ENCODE peak calls at places on chromosomes 13 and 19, in four cellular contexts. O, G, N and A are unnamed samples.

GRCh38 chr19:29714371-29714952 is 599 bp downstream of the C19orf12 start:
- DNase-seq in O (no peak), G (no peak), N (no peak), A (no peak)

GRCh38 chr19:16976471-16976870 is 50.1 kb downstream of the CPAMD8 start:
- DNase-seq in O (no peak), G (no peak), N (no peak), A (no peak)

GRCh38 chr19:412356-413355 is 3.7 kb upstream of the C2CD4C start:
- DNase-seq in O (no peak), G (peak; percentile 67), N (no peak), A (no peak)

GRCh38 chr13:73235385-73235784 is 176.6 kb downstream of the KLF5 start:
- DNase-seq in O (no peak), G (no peak), N (no peak), A (peak; percentile 76)

GRCh38 chr13:34748561-34748960 is 193.5 kb upstream of the NBEA start:
- DNase-seq in O (peak; percentile 41), G (no peak), N (no peak), A (no peak)

GRCh38 chr19:43525836-43526771 is 897 bp downstream of the ETHE1 start:
- DNase-seq in O (no peak), G (peak; percentile 44), N (no peak), A (no peak)

GRCh38 chr19:10420444-10421239 is at the start of gene PDE4A:
- DNase-seq in O (peak; percentile 41), G (peak; percentile 45), N (no peak), A (no peak)

GRCh38 chr13:78764665-78765064 is 105.7 kb upstream of the OBI1 start:
- DNase-seq in O (no peak), G (no peak), N (no peak), A (no peak)

DNA sequence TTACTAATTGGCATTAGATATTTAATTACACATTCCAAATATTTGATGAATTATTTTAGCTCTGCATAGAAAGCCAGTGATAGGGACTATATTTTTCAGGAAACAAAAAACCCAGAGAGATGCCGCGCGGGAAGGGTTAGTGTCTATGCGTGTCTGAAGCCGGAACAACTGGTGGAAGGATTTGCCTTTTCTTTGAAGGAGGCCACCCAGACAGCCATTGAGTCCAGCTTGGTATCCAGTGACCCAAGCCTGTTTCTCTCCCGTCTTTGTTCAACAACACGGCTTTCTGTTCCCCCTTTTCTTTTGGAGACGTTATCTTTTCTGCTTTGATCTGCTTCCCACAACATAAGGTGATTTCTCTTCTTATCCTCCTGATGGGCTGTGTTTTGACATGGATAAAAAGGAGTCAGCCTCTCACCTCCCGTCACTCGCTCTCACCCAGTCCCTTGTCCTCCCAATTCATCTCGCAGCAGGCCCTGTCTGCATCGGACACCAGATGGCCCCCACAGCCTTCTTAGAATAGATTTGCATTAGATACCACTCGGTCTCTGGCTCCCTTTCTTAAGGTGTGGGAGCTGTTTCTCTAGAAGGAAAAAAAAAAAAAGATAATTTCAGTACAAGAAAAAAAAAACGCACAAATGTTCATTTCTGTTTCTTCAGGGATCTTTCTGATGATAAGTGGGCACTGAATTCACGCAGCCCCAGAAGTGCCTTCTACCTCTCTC is 361.8 kb downstream of the ZNF536 start:
- DNase-seq in O (no peak), G (peak; percentile 45), N (no peak), A (no peak)
- TF ChIP-seq CTCF in O (no peak), G (peak; percentile 52), N (no peak), A (no peak)

GRCh38 chr19:18388328-18389094 is 2.6 kb downstream of the GDF15 start:
- DNase-seq in O (peak; percentile 59), G (peak; percentile 80), N (peak; percentile 63), A (peak; percentile 48)
- H3K4me3 ChIP-seq in O (peak overlapping the region; percentile 73), G (no peak overlapping the region), N (no peak overlapping the region), A (peak overlapping the region; percentile 91)

DNA sequence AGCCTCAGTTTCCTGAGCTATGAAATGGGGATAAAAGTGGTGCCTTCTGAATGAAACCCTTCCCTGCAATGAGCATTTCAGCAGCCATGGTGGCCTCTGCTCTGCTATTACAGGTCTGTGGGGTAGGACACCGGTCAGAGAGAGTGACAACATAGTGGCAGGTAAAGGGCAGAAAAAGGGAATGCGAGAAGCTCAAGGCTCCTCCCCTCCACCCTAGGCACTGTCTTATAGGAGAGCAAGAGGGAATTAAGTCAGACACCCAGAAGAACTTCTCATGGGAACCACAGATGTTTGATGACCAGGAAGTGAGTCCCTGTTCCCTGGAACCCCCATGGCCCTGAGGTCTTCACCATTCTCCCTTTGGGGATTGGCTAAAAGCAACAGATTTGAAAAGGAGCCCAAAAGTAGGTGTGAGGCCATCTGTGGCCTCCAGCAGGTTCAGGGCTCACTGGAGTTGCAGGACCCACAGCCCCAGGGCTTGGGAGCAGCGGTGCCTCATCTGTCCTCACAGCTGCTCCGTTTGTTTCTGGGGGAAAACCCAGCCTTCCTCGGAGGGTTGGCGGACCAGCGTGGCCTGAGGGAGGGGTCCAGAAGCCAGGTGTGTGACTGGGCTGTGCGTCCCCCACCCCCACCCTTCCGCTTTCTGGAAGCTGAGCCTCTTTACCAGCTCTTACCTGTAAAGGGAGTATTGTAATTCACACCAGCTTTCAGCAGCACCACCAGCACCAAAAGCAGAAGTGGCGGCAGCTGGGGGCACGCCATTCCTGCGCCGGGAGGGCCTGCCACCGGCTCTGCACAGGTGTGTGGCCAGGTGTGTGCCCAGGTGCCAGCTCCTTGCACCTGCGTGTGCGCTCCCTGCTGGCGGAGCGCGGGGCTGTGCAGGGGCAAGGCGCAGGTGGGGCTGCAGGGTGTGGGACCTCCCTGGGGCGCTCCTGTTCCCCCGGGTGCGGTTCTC is 19.4 kb downstream of the IQCN start:
- DNase-seq in O (no peak), G (no peak), N (no peak), A (no peak)
- TF ChIP-seq CTCF in O (no peak), G (peak; percentile 30), N (no peak), A (no peak)

DNA sequence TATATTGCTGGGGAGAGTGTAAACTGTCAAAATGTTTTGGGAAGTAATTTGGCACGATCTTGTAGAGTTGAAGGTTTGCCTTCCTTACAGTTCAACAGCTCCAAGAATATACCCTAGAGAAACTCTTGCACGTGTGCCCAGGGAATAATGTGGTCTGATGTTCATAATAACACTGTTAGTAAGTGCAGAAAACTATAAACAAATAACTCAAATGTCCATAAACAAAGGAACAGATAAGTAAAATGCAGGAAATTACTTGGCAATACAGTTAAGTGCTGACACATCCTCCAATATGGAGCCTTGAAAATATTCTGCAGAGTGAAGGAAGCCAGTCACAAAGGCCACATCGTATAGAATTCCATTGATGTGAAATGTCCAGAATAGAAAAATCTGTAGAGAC is 127.3 kb upstream of the UBL3 start:
- DNase-seq in O (no peak), G (no peak), N (no peak), A (no peak)
- H3K4me3 ChIP-seq in O (no peak overlapping the region), G (no peak overlapping the region), N (no peak overlapping the region), A (no peak overlapping the region)

GRCh38 chr13:37868691-37869505 is 674 bp downstream of the TRPC4 start:
- DNase-seq in O (peak; percentile 59), G (peak; percentile 8), N (no peak), A (peak; percentile 67)

GRCh38 chr13:37870895-37871550 is 1.5 kb upstream of the TRPC4 start:
- DNase-seq in O (peak; percentile 74), G (no peak), N (no peak), A (peak; percentile 72)

GRCh38 chr13:37870489-37870845 is 895 bp upstream of the TRPC4 start:
- DNase-seq in O (peak; percentile 14), G (no peak), N (no peak), A (no peak)

GRCh38 chr13:37869506-37869755 is 141 bp downstream of the TRPC4 start:
- DNase-seq in O (no peak), G (no peak), N (no peak), A (no peak)

GRCh38 chr13:37869756-37870488 is at the start of gene TRPC4:
- DNase-seq in O (peak; percentile 77), G (peak; percentile 78), N (no peak), A (peak; percentile 80)
- TF ChIP-seq CTCF in O (peak; percentile 65), G (peak; percentile 68), N (no peak), A (peak; percentile 73)

DNA sequence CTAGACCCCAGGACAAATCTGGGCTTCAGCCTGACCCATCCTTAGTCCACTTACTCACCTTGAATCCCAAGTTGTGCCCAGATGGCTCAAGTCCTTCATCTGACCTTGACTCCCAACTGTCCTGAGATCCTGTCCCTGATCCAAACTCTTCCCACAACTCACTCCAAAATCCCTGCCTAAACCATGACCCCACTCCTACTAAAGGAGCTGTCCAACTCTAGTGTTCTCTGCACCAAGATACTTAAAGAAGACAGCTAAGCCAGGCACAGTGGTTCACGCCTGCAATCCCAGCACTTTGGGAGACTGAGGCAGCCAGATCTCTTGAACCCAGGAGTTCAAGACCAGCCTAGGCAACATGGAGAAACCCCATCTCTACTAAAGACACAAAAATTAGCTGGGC is 8.5 kb downstream of the POU2F2 start:
- DNase-seq in O (no peak), G (no peak), N (no peak), A (no peak)
- H3K4me3 ChIP-seq in O (no peak overlapping the region), G (no peak overlapping the region), N (no peak overlapping the region), A (no peak overlapping the region)

GRCh38 chr19:34960103-34960805 is 3.8 kb downstream of the ZNF792 start:
- DNase-seq in O (peak; percentile 37), G (no peak), N (no peak), A (peak; percentile 75)

GRCh38 chr19:34957830-34958751 is 5.9 kb downstream of the ZNF792 start:
- DNase-seq in O (no peak), G (no peak), N (no peak), A (no peak)

GRCh38 chr19:34961775-34962174 is 2.3 kb downstream of the ZNF792 start:
- DNase-seq in O (no peak), G (no peak), N (no peak), A (no peak)

GRCh38 chr19:34960940-34961679 is 2.9 kb downstream of the ZNF792 start:
- DNase-seq in O (no peak), G (no peak), N (no peak), A (no peak)

DNA sequence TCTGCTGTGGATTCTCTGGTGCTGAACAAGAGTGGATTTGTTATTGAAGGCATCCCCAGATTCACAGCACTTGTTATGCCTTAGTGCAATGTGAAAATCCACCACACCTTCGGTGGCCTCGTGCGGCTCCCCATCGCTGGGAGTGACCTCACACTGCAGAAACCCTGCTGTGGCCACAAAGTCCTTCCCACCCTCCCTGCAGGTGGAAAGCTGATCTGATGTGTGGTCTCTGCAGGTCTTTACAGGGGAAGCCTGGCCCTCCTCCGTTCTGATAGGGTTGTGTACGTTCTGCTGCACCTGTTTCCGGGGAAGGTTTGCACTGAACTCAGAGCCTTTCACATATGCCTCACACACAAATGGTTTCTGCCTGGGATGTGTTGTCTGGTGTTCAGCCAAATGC is 5.0 kb downstream of the ZNF792 start:
- DNase-seq in O (no peak), G (no peak), N (no peak), A (no peak)
- TF ChIP-seq CTCF in O (no peak), G (no peak), N (no peak), A (no peak)